ENCODE peak calls at places on chromosomes 3 and 15, in ten cellular contexts. U is esophagus squamous epithelium; M is fibroblast of lung; B is lower lobe of right lung; F is astrocyte of the spinal cord; J is psoas muscle; O is HFF-Myc; D is Caco-2; V is CD4-positive, alpha-beta T cell; T is uterus. A is an unnamed sample.

GRCh38 chr3:170745211-170745718 is 124.7 kb downstream of the RPL22L1 start:
- DNase-seq in U (no peak), M (peak; percentile 92), B (no peak), F (peak; percentile 53), J (no peak), O (peak; percentile 83), D (peak; percentile 21), V (no peak), T (no peak), A (no peak)

GRCh38 chr15:70258369-70259029 is 160.8 kb upstream of the TLE3 start:
- DNase-seq in U (no peak), M (peak; percentile 43), B (peak; percentile 69), F (no peak), J (no peak), O (no peak), D (no peak), V (peak; percentile 57), T (no peak), A (no peak)

GRCh38 chr15:58066042-58066867 is 744 bp upstream of the ALDH1A2 start:
- DNase-seq in U (no peak), M (peak; percentile 20), B (peak; percentile 81), F (peak; percentile 38), J (peak; percentile 65), O (peak; percentile 2), D (peak; percentile 73), V (peak; percentile 16), T (peak; percentile 84), A (peak; percentile 29)

GRCh38 chr3:170522171-170522570 is 63.7 kb downstream of the SLC7A14 start:
- DNase-seq in U (no peak), M (no peak), B (no peak), F (no peak), J (no peak), O (no peak), D (no peak), V (no peak), T (no peak), A (no peak)

GRCh38 chr15:75861750-75862402 is 18.6 kb downstream of the UBE2Q2 start:
- DNase-seq in U (no peak), M (peak; percentile 54), B (no peak), F (no peak), J (no peak), O (no peak), D (no peak), V (no peak), T (no peak), A (no peak)

GRCh38 chr3:70959506-70959905 is 624.0 kb downstream of the FOXP1 start:
- DNase-seq in U (no peak), M (no peak), B (no peak), F (no peak), J (no peak), O (no peak), D (no peak), V (no peak), T (no peak), A (no peak)

GRCh38 chr3:11637901-11638668 is 5.6 kb downstream of the VGLL4 start:
- DNase-seq in U (no peak), M (no peak), B (no peak), F (peak; percentile 59), J (no peak), O (peak; percentile 63), D (no peak), V (no peak), T (no peak), A (no peak)

GRCh38 chr3:194573680-194574437 is 59.4 kb downstream of the TMEM44 start:
- DNase-seq in U (no peak), M (peak; percentile 59), B (no peak), F (no peak), J (peak; percentile 26), O (no peak), D (peak; percentile 55), V (peak; percentile 12), T (no peak), A (no peak)

GRCh38 chr3:171230857-171231256 is 204.3 kb upstream of the SLC2A2 start:
- DNase-seq in U (no peak), M (peak; percentile 12), B (no peak), F (no peak), J (no peak), O (no peak), D (no peak), V (no peak), T (no peak), A (no peak)

GRCh38 chr3:151903501-151903991 is 30.1 kb downstream of the SUCNR1 start:
- DNase-seq in U (no peak), M (peak; percentile 93), B (no peak), F (peak; percentile 63), J (no peak), O (no peak), D (no peak), V (no peak), T (no peak), A (no peak)

GRCh38 chr3:182855076-182855475 is 61.8 kb downstream of the ATP11B start:
- DNase-seq in U (no peak), M (no peak), B (no peak), F (no peak), J (no peak), O (no peak), D (no peak), V (no peak), T (no peak), A (no peak)

GRCh38 chr3:187641319-187641976 is 28.7 kb downstream of the SST start:
- DNase-seq in U (no peak), M (no peak), B (no peak), F (no peak), J (no peak), O (no peak), D (no peak), V (no peak), T (no peak), A (no peak)

DNA sequence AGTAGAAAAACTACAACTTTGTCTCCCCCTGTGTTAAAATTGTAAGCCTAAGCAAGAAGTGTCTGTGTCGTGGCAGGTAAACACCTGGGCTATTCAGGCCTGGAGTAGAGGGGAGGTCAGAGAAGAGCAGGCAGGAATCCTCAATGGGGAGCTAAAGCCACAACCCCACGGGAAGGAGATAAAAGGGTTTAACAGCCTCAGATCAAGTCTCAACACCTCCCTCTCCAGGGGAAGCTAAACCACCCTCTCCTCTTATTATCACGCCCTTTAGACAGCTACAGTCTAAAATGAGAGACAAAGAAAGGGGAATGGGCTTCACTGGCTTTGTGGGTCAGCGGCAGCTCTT is 11.6 kb downstream of the ETV5 start:
- DNase-seq in U (no peak), M (no peak), B (no peak), F (peak; percentile 1), J (no peak), O (no peak), D (no peak), V (no peak), T (no peak), A (no peak)
- TF ChIP-seq CTCF in U (no peak), M (no peak), B (no peak), F (no peak), J (no peak), O (no peak), D (no peak), V (no peak), T (no peak), A (no peak)

GRCh38 chr3:73056365-73057150 is 4.9 kb upstream of the EBLN2 start:
- DNase-seq in U (no peak), M (no peak), B (no peak), F (peak; percentile 64), J (no peak), O (peak; percentile 15), D (no peak), V (no peak), T (no peak), A (no peak)
- TF ChIP-seq CTCF in U (no peak), M (no peak), B (peak; percentile 51), F (peak; percentile 44), J (peak; percentile 52), O (no peak), D (peak; percentile 48), V (peak; percentile 79), T (peak; percentile 57), A (no peak)

DNA sequence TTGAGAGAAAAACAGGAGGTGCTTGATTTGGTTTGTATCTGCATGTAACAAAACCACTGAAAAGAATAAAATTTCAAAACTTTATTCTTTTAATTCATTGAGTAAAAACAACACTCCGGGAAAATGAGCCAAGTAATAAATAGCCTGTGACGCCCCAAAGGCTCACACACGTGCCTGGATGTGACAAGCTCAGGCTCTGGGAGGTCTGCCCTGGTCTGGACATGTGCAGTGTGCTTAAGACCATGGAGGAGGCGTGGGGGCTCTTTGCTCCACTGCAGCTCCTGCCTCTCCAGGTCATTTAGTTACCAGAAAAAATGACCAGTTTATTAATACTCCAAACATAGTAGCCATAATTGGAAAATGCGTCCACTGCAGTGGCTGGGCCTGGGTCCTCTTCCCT is 8.6 kb upstream of the NME9 start:
- DNase-seq in U (no peak), M (no peak), B (no peak), F (no peak), J (no peak), O (no peak), D (no peak), V (no peak), T (no peak), A (no peak)
- TF ChIP-seq CTCF in U (no peak), M (no peak), B (no peak), F (no peak), J (no peak), O (no peak), D (no peak), V (no peak), T (no peak), A (no peak)

GRCh38 chr3:46215810-46216414 is 7.8 kb upstream of the CCR1 start:
- DNase-seq in U (no peak), M (peak; percentile 14), B (peak; percentile 63), F (no peak), J (no peak), O (no peak), D (peak; percentile 51), V (no peak), T (no peak), A (no peak)

GRCh38 chr3:46213201-46213600 is 5.1 kb upstream of the CCR1 start:
- DNase-seq in U (no peak), M (no peak), B (no peak), F (no peak), J (no peak), O (no peak), D (no peak), V (no peak), T (no peak), A (no peak)

GRCh38 chr3:46212101-46212500 is 4.0 kb upstream of the CCR1 start:
- DNase-seq in U (no peak), M (no peak), B (no peak), F (no peak), J (no peak), O (no peak), D (no peak), V (no peak), T (no peak), A (no peak)

GRCh38 chr3:46218310-46218709 is 10.2 kb upstream of the CCR1 start:
- DNase-seq in U (no peak), M (no peak), B (no peak), F (no peak), J (no peak), O (no peak), D (no peak), V (no peak), T (no peak), A (no peak)

DNA sequence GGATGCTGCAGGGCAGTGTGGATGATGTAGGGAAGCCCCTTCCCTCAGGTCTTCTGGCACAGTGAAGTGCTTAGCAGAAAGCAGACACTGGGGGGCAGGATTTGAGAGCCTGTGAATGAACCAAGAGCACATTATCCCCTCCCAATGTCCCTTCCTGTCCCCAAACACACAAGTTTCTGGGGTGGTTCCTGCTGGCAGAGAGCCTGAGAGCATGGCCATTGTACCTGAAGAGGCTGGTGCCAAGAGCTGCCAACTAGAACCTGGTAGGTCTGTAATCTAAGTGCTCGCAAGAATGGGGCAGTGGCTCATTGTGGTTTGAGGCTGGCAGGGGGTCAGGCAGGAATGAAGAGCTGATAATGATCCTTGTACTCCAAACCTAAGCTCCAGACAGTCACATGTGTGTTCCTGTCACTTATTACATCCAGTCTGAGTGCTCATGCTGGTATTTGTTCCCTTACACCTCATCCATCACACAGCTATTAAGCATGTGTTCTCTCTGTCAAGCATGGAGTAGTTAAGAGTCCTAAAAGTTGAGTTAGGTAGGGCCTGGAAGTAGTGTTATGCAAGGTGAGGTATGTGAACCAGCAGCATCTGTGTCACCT is 6.7 kb upstream of the CCR1 start:
- DNase-seq in U (no peak), M (no peak), B (peak; percentile 84), F (no peak), J (no peak), O (no peak), D (peak; percentile 23), V (no peak), T (no peak), A (no peak)
- TF ChIP-seq CTCF in U (no peak), M (peak; percentile 20), B (peak; percentile 35), F (peak; percentile 29), J (no peak), O (peak; percentile 32), D (no peak), V (no peak), T (no peak), A (no peak)